ENCODE peak calls at places on chromosomes 1 and 21, in seven cellular contexts. Y is tibial nerve, A is BE2C, J is brain microvascular endothelial cell, M is mammary epithelial cell, R is left ventricle myocardium inferior, P is fibroblast of lung. E is an unnamed sample. For H3K36me3, the result is how much of the 10 kb centered on the place peaks cover.

GRCh38 chr1:8343044-8343443 is 25.1 kb downstream of the SLC45A1 start:
- DNase-seq in Y (no peak), A (no peak), J (no peak), M (no peak), R (no peak), P (no peak), E (no peak)

GRCh38 chr1:10679521-10680220 is 116.8 kb downstream of the CASZ1 start:
- DNase-seq in Y (no peak), A (peak), J (peak), M (peak), R (no peak), P (peak), E (peak)

GRCh38 chr1:39204441-39205081 is at the start of gene MACF1:
- DNase-seq in Y (peak), A (no peak), J (peak), M (peak), R (peak), P (peak), E (peak)

GRCh38 chr1:111988377-111988742 is 1.1 kb downstream of the KCND3 start:
- DNase-seq in Y (no peak), A (no peak), J (no peak), M (no peak), R (no peak), P (no peak), E (no peak)

GRCh38 chr1:69932760-69933159 is 272.6 kb downstream of the LRRC40 start:
- DNase-seq in Y (no peak), A (no peak), J (no peak), M (no peak), R (no peak), P (no peak), E (no peak)

GRCh38 chr1:176858421-176858916 is 306.0 kb downstream of the ASTN1 start:
- DNase-seq in Y (no peak), A (no peak), J (no peak), M (peak), R (no peak), P (no peak), E (no peak)

GRCh38 chr1:194959795-194960194 is 1648.4 kb downstream of the KCNT2 start:
- DNase-seq in Y (no peak), A (no peak), J (no peak), M (no peak), R (no peak), P (peak), E (no peak)

GRCh38 chr1:113388621-113389355 is 1.5 kb upstream of the MAGI3 start:
- DNase-seq in Y (no peak), A (peak), J (no peak), M (peak), R (no peak), P (peak), E (no peak)

GRCh38 chr1:31181515-31182343 is 58.0 kb downstream of the NKAIN1 start:
- DNase-seq in Y (no peak), A (peak), J (peak), M (peak), R (peak), P (no peak), E (no peak)

GRCh38 chr21:44914176-44914874 is 6.4 kb downstream of the ITGB2 start:
- DNase-seq in Y (no peak), A (no peak), J (no peak), M (no peak), R (peak), P (no peak), E (no peak)

GRCh38 chr1:983736-984475 is 2.0 kb upstream of the PERM1 start:
- DNase-seq in Y (no peak), A (peak), J (no peak), M (no peak), R (peak), P (no peak), E (no peak)

GRCh38 chr21:37297364-37297763 is 30.2 kb upstream of the VPS26C start:
- DNase-seq in Y (no peak), A (no peak), J (no peak), M (no peak), R (no peak), P (peak), E (no peak)

GRCh38 chr1:9233241-9233941 is 1.2 kb upstream of the H6PD start:
- DNase-seq in Y (peak), A (no peak), J (peak), M (no peak), R (peak), P (peak), E (no peak)

GRCh38 chr21:32411366-32412161 is 942 bp upstream of the EVA1C start:
- DNase-seq in Y (peak), A (no peak), J (no peak), M (peak), R (peak), P (peak), E (no peak)

GRCh38 chr1:170620164-170620563 is 43.8 kb upstream of the PRRX1 start:
- DNase-seq in Y (no peak), A (no peak), J (no peak), M (no peak), R (no peak), P (peak), E (no peak)

GRCh38 chr21:45354970-45355369 is 50.0 kb upstream of the COL18A1 start:
- DNase-seq in Y (no peak), A (no peak), J (no peak), M (no peak), R (no peak), P (no peak), E (no peak)

GRCh38 chr1:8663090-8663802 is 154.2 kb downstream of the RERE start:
- DNase-seq in Y (no peak), A (no peak), J (no peak), M (no peak), R (no peak), P (no peak), E (no peak)

GRCh38 chr1:153456396-153456795 is 4.1 kb downstream of the S100A7 start:
- DNase-seq in Y (no peak), A (no peak), J (no peak), M (no peak), R (no peak), P (no peak), E (no peak)

GRCh38 chr1:37828410-37829074 is 20.5 kb upstream of the YRDC start:
- DNase-seq in Y (no peak), A (no peak), J (no peak), M (no peak), R (no peak), P (no peak), E (no peak)

GRCh38 chr1:51755437-51755836 is 123.1 kb downstream of the NRDC start:
- DNase-seq in Y (no peak), A (no peak), J (no peak), M (no peak), R (no peak), P (no peak), E (no peak)

GRCh38 chr1:170267317-170267716 is 121.6 kb downstream of the NTMT2 start:
- DNase-seq in Y (no peak), A (no peak), J (peak), M (no peak), R (no peak), P (no peak), E (no peak)

GRCh38 chr1:221166559-221167318 is 287.5 kb downstream of the HLX start:
- DNase-seq in Y (no peak), A (no peak), J (no peak), M (no peak), R (no peak), P (no peak), E (no peak)

GRCh38 chr1:58089898-58090535 is 456.5 kb downstream of the OMA1 start:
- DNase-seq in Y (no peak), A (no peak), J (no peak), M (no peak), R (no peak), P (no peak), E (peak)

GRCh38 chr1:185565314-185565713 is 168.9 kb upstream of the HMCN1 start:
- DNase-seq in Y (no peak), A (no peak), J (peak), M (peak), R (no peak), P (peak), E (peak)

GRCh38 chr1:9010781-9011323 is 15.4 kb downstream of the SLC2A7 start:
- DNase-seq in Y (no peak), A (no peak), J (no peak), M (no peak), R (peak), P (no peak), E (no peak)

GRCh38 chr1:2311184-2312032 is 79.9 kb downstream of the MORN1 start:
- DNase-seq in Y (peak), A (peak), J (peak), M (peak), R (peak), P (peak), E (no peak)

GRCh38 chr1:228753933-228754332 is 18.7 kb downstream of the RHOU start:
- DNase-seq in Y (no peak), A (no peak), J (no peak), M (no peak), R (no peak), P (no peak), E (no peak)

GRCh38 chr1:225845633-225846259 is 35.8 kb downstream of the EPHX1 start:
- DNase-seq in Y (peak), A (peak), J (peak), M (peak), R (peak), P (peak), E (peak)

DNA sequence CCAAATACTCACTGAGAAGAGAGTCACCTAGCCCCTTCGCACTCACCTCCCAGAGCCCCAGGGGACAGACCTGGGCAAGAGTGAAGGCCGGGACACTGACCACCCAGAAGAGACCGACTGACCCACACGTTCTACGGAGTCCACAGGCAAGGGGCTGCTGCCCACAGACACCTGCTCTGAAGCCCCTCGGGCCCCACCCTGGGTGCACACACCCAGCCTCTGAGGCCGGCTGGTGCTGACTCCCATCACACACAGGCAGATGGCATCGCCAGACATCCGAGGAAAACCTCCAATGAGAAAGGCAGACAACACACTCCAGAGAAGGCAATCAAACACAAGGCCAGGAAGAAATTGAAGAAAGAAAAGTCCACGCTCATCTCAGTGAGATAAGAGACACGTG is 22.1 kb downstream of the WDR4 start:
- DNase-seq in Y (no peak), A (no peak), J (no peak), M (no peak), R (no peak), P (no peak), E (no peak)
- H3K36me3 ChIP-seq in Y (under half), A (half or more), J (half or more), M (under half), R (half or more), P (under half), E (under half)

GRCh38 chr1:227223407-227223806 is 94.9 kb downstream of the CDC42BPA start:
- DNase-seq in Y (no peak), A (no peak), J (no peak), M (no peak), R (no peak), P (no peak), E (no peak)

GRCh38 chr1:227227761-227228160 is 90.5 kb downstream of the CDC42BPA start:
- DNase-seq in Y (no peak), A (no peak), J (no peak), M (no peak), R (no peak), P (no peak), E (no peak)

GRCh38 chr1:227228201-227228600 is 90.1 kb downstream of the CDC42BPA start:
- DNase-seq in Y (no peak), A (no peak), J (no peak), M (no peak), R (no peak), P (no peak), E (no peak)

GRCh38 chr1:227225715-227226346 is 92.5 kb downstream of the CDC42BPA start:
- DNase-seq in Y (no peak), A (no peak), J (peak), M (peak), R (no peak), P (peak), E (peak)
- H3K4me3 ChIP-seq in Y (no peak), A (no peak), J (no peak), M (no peak), R (no peak), P (peak), E (no peak)

GRCh38 chr1:17021896-17022295 is 10.2 kb upstream of the ATP13A2 start:
- DNase-seq in Y (no peak), A (no peak), J (no peak), M (no peak), R (no peak), P (no peak), E (no peak)

GRCh38 chr1:17023103-17023502 is 11.4 kb upstream of the ATP13A2 start:
- DNase-seq in Y (no peak), A (no peak), J (no peak), M (no peak), R (no peak), P (no peak), E (no peak)

GRCh38 chr1:17023573-17023972 is 11.8 kb upstream of the ATP13A2 start:
- DNase-seq in Y (no peak), A (no peak), J (no peak), M (no peak), R (no peak), P (no peak), E (no peak)

GRCh38 chr1:17027403-17027802 is 15.7 kb upstream of the ATP13A2 start:
- DNase-seq in Y (no peak), A (no peak), J (no peak), M (no peak), R (no peak), P (no peak), E (no peak)

GRCh38 chr1:17024721-17025120 is 13.0 kb upstream of the ATP13A2 start:
- DNase-seq in Y (no peak), A (no peak), J (no peak), M (no peak), R (no peak), P (no peak), E (no peak)
- H3K36me3 ChIP-seq in Y (under half), A (under half), J (half or more), M (under half), R (half or more), P (under half), E (under half)

GRCh38 chr21:34632498-34632897 is 17.6 kb upstream of the RCAN1 start:
- DNase-seq in Y (no peak), A (no peak), J (no peak), M (no peak), R (no peak), P (no peak), E (no peak)
- H3K4me3 ChIP-seq in Y (no peak), A (no peak), J (no peak), M (no peak), R (no peak), P (no peak), E (no peak)

DNA sequence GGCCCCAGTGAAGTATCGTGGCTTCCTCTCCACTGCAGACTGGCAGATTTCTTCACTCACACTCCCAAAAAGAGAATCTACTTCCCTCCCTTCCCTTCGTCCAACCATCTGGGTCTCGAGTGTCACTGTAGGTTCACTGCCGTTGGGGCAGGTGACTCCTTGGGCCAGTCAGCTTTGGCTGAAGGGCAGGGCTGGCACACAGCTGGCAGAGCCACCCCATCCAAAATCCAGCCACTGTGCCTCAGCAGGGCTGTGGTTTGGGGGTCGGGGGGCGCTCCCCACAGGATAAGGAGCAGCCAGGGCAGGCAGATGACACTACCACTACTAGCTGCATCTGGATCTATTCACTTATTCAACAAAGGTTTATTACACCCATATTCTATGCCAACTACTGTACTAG is 9.8 kb downstream of the PINK1 start:
- DNase-seq in Y (no peak), A (no peak), J (no peak), M (no peak), R (no peak), P (no peak), E (no peak)
- H3K36me3 ChIP-seq in Y (under half), A (under half), J (under half), M (under half), R (half or more), P (under half), E (under half)

DNA sequence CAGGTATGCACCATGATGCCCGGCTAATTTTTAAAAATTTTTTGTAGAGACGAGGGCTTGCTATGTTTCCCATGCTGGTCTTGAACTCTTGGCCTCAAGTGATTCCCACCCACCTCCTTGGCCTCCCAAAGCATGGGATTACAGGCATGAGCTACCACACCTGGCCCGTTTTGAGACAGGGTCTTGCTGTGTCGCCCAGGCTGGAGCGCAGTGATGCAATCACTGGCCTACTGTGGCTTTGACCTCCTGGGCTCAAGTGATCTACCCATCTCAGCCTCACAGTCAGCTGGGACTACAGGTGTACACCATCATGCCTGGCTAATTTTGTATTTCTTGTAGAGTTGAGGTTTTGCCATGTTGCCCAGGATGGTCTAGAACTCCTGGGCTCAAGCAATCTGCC is 7.5 kb upstream of the SH3D21 start:
- DNase-seq in Y (no peak), A (no peak), J (no peak), M (no peak), R (no peak), P (no peak), E (no peak)
- H3K4me3 ChIP-seq in Y (no peak), A (no peak), J (no peak), M (no peak), R (no peak), P (no peak), E (no peak)

DNA sequence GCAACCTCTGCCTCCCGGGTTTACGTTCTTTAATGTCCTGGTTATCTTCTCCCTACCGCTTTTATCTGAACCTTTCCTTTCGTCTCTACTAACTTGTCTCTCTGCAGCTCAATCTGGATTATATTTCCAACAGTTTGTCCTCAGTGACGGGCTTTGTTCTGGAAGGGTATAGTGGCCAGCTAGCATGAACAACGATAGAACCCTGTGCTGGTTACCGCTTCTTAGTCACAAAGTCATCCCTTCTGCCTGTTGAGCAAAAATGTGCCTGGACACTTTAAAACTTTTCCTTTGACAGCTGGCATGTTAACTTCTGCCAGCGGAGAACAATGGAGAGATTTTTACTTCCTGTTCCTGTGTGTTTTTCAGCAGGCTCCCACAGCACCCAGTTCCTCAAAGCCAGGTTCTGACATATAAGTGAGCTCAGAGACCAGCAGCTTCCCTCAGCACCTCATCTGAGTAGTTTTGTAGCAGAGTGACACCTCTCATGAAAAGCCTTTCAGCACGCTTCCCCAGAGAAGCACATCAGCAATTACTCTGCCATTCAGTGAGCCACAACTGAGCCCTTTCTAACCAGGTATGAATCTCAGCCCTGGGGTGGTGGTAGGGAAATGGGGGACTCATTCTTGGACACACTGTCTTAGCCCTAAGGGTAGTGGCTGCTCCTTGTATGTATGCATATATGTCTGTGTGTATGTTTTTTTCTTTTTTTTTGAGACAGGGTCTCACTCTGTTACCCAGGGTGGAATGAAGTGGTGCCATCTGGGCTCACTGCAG is 23.6 kb upstream of the CCDC17 start:
- DNase-seq in Y (no peak), A (no peak), J (no peak), M (no peak), R (no peak), P (no peak), E (no peak)
- H3K36me3 ChIP-seq in Y (under half), A (under half), J (under half), M (under half), R (under half), P (under half), E (under half)

GRCh38 chr1:230236301-230236700 is 169.3 kb downstream of the GALNT2 start:
- DNase-seq in Y (no peak), A (no peak), J (no peak), M (no peak), R (no peak), P (no peak), E (no peak)
- H3K4me3 ChIP-seq in Y (no peak), A (no peak), J (no peak), M (no peak), R (no peak), P (no peak), E (no peak)

E was measured in kidney epithelial cell.